ENCODE peak calls at places on chromosomes 6 and 20, in five cellular contexts. H is natural killer cell, Y is transverse colon, T is cardiac fibroblast, I is lung. O is an unnamed sample.
A peak's percentile ranks its signal among the peaks of the same experiment; 100 is the strongest.

GRCh38 chr6:164069352-164070022 is 655.0 kb downstream of the QKI start:
- DNase-seq in H (no peak), Y (no peak), T (peak; percentile 67), I (peak; percentile 39), O (no peak)

GRCh38 chr6:111487656-111488055 is 4.6 kb upstream of the REV3L start:
- DNase-seq in H (no peak), Y (no peak), T (peak; percentile 69), I (no peak), O (no peak)

GRCh38 chr20:56786503-56786902 is 157.4 kb downstream of the TFAP2C start:
- DNase-seq in H (no peak), Y (no peak), T (no peak), I (no peak), O (no peak)

GRCh38 chr6:137913434-137913833 is 46.4 kb downstream of the TNFAIP3 start:
- DNase-seq in H (no peak), Y (no peak), T (no peak), I (no peak), O (no peak)

GRCh38 chr6:161369339-161369738 is 95.5 kb upstream of the AGPAT4 start:
- DNase-seq in H (no peak), Y (peak; percentile 47), T (peak; percentile 91), I (no peak), O (no peak)

GRCh38 chr6:42520786-42521607 is 42.8 kb upstream of the UBR2 start:
- DNase-seq in H (no peak), Y (no peak), T (no peak), I (no peak), O (no peak)

GRCh38 chr20:45946149-45946970 is 11.9 kb downstream of the PCIF1 start:
- DNase-seq in H (peak; percentile 85), Y (peak; percentile 54), T (peak; percentile 77), I (peak; percentile 53), O (no peak)

GRCh38 chr20:49825521-49826033 is 12.9 kb downstream of the SLC9A8 start:
- DNase-seq in H (no peak), Y (no peak), T (no peak), I (peak; percentile 74), O (no peak)

GRCh38 chr20:44615876-44616603 is 33.7 kb downstream of the PKIG start:
- DNase-seq in H (no peak), Y (no peak), T (no peak), I (no peak), O (no peak)

GRCh38 chr6:131807644-131808459 is at the start of gene ENPP1:
- DNase-seq in H (peak; percentile 24), Y (peak; percentile 69), T (peak; percentile 48), I (peak; percentile 64), O (peak; percentile 74)

GRCh38 chr20:57465943-57466342 is 59.0 kb downstream of the CTCFL start:
- DNase-seq in H (no peak), Y (no peak), T (no peak), I (no peak), O (no peak)

GRCh38 chr6:26550250-26550993 is 12.3 kb downstream of the HMGN4 start:
- DNase-seq in H (peak; percentile 30), Y (peak; percentile 68), T (peak; percentile 63), I (no peak), O (peak; percentile 76)

GRCh38 chr6:93341900-93342613 is 77.3 kb downstream of the EPHA7 start:
- DNase-seq in H (no peak), Y (no peak), T (no peak), I (no peak), O (no peak)

GRCh38 chr6:26221186-26221585 is 134.0 kb downstream of the HFE start:
- DNase-seq in H (no peak), Y (no peak), T (no peak), I (no peak), O (no peak)

GRCh38 chr6:168206186-168206585 is 113.4 kb downstream of the DACT2 start:
- DNase-seq in H (no peak), Y (no peak), T (peak; percentile 5), I (no peak), O (no peak)

GRCh38 chr6:158219229-158219628 is 51.1 kb downstream of the GTF2H5 start:
- DNase-seq in H (no peak), Y (peak; percentile 13), T (peak; percentile 94), I (peak; percentile 53), O (no peak)

GRCh38 chr6:78868124-78868523 is 773 bp downstream of the IRAK1BP1 start:
- DNase-seq in H (no peak), Y (no peak), T (peak; percentile 5), I (no peak), O (no peak)

GRCh38 chr6:21533678-21534077 is 59.9 kb upstream of the SOX4 start:
- DNase-seq in H (no peak), Y (no peak), T (no peak), I (no peak), O (no peak)

GRCh38 chr6:63272397-63272796 is 47.4 kb downstream of the LGSN start:
- DNase-seq in H (no peak), Y (no peak), T (peak; percentile 32), I (no peak), O (no peak)

GRCh38 chr6:14567842-14568241 is 450.3 kb downstream of the CD83 start:
- DNase-seq in H (no peak), Y (no peak), T (no peak), I (no peak), O (no peak)

GRCh38 chr6:63764318-63764916 is 128.8 kb downstream of the PHF3 start:
- DNase-seq in H (no peak), Y (no peak), T (peak; percentile 61), I (no peak), O (no peak)

GRCh38 chr20:642398-643174 is 10.4 kb downstream of the SRXN1 start:
- DNase-seq in H (no peak), Y (no peak), T (no peak), I (no peak), O (no peak)

GRCh38 chr20:24842591-24843442 is 106.3 kb upstream of the CST7 start:
- DNase-seq in H (no peak), Y (peak; percentile 49), T (no peak), I (no peak), O (no peak)

DNA sequence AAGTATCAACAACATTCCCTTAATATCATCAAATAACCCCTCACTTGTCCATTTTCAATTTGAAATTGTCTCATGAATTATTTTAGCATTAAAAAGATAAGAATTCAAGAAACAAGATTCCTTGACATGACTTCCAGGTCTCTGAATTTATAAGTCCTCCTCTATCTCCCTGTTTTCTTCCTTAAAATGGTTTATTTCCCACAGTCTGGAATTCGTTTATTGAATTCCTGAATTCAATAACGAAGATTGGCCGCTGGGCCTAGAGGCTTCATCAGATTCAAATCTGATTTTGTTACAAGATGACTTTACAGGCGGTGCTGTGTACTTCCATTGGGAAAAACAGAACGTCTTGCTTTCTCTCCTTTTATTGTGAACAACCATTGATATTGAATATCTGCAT is 48.9 kb upstream of the NELFCD start:
- DNase-seq in H (no peak), Y (no peak), T (no peak), I (no peak), O (no peak)
- TF ChIP-seq CTCF in H (no peak), Y (no peak), T (no peak), I (no peak), O (no peak)

GRCh38 chr20:36066777-36067176 is 87.8 kb upstream of the EPB41L1 start:
- DNase-seq in H (no peak), Y (no peak), T (no peak), I (no peak), O (no peak)
- TF ChIP-seq CTCF in H (no peak), Y (no peak), T (no peak), I (no peak), O (no peak)

DNA sequence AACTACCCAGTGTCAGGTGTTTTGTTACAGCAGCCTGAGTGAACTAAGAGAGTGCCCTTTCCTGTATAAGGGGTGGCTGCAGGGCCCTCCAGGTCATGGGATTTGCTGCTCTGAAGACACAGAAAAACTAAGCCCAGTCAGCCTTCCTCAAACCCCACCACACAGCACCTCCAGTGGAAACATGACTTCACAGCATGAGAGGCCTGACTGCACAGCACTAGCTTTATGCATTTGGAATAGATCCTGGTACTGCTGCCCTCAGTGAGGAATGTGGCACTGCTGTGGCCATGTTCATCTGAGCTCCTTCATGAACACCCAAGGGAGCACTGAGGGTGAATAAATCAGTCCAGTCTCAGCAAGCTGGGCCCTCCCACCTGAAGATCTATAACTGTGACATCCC is 296.1 kb upstream of the FOXQ1 start:
- DNase-seq in H (no peak), Y (no peak), T (no peak), I (no peak), O (no peak)
- TF ChIP-seq CTCF in H (no peak), Y (no peak), T (no peak), I (no peak), O (peak; percentile 30)

GRCh38 chr6:47477497-47478232 is at the start of gene CD2AP:
- DNase-seq in H (peak; percentile 76), Y (peak; percentile 93), T (peak; percentile 82), I (peak; percentile 89), O (peak; percentile 89)
- TF ChIP-seq CTCF in H (no peak), Y (no peak), T (no peak), I (no peak), O (no peak)

DNA sequence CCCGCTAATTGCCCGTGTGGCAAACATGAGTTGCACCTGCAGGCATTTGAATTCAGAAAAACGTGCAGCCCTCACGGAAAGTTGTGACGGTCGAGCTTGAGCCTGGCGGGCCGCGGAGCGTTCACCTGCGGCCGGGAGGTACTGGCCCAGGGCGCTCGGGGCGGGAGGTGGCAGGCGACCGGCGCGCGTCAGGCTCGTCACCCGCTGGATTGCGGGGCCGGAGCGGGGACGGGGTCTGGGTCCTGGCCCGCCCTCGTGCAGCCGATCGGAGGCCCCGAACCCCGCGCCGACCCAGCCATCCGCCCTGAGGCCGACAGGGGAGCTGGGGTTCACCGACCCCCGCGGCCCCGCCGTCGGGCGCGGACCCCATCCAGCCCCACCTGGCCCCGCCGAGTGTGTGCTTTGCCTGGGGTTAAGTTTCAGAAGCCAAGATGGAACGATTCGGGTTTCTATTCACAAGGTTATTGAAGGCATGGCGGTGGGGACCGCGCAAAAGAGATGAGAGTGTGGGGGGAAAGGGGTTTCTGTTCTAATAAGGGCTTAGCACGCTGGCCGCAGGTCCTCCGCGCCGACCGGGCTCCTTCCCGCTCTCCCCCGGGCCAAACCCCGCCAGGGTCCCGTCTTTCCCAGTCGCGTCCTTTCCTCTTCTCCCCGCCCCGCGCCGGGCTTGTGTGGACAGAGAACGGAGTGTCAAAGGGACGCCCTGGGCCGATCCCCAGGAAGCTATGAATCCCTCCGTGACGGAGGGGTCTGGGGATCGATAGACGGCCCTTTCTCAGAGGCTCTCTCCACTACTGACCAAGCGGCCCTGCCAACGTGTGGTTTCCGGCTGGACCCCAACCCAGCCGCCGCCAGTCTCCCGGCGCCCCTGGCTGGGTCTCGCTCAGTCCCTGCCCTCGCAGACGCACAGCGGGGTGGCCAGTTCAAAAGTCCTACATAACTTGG is 1.6 kb upstream of the HEY2 start:
- DNase-seq in H (peak; percentile 39), Y (peak; percentile 56), T (no peak), I (no peak), O (no peak)
- TF ChIP-seq CTCF in H (no peak), Y (no peak), T (no peak), I (no peak), O (no peak)

GRCh38 chr6:36389353-36389752 is 1.9 kb upstream of the ETV7 start:
- DNase-seq in H (no peak), Y (no peak), T (no peak), I (no peak), O (no peak)

GRCh38 chr6:36383608-36384007 is 3.9 kb downstream of the ETV7 start:
- DNase-seq in H (no peak), Y (no peak), T (no peak), I (no peak), O (no peak)

GRCh38 chr6:36384095-36384494 is 3.4 kb downstream of the ETV7 start:
- DNase-seq in H (no peak), Y (no peak), T (no peak), I (no peak), O (no peak)

GRCh38 chr6:36387440-36388303 is at the start of gene ETV7:
- DNase-seq in H (peak; percentile 40), Y (peak; percentile 66), T (peak; percentile 26), I (peak; percentile 43), O (no peak)

GRCh38 chr6:36386495-36387439 is 702 bp downstream of the ETV7 start:
- DNase-seq in H (no peak), Y (peak; percentile 47), T (peak; percentile 69), I (peak; percentile 38), O (no peak)
- TF ChIP-seq CTCF in H (no peak), Y (no peak), T (no peak), I (no peak), O (peak; percentile 38)

O was measured in type B pancreatic cell.